ENCODE peak calls at places on chromosomes 1 and 21, in eight cellular contexts. G is NCI-H1436; A is NCI-H1092; U is activated naive CD8-positive, alpha-beta T cell treated with anti-CD3 and anti-CD28 coated beads for 36 hours; I is GM06990; P is foreskin fibroblast; N is stimulated activated naive CD4-positive, alpha-beta T cell; T is pancreas. D is an unnamed sample.
A peak's percentile ranks its signal among the peaks of the same experiment; 100 is the strongest.

GRCh38 chr1:55955237-55955636 is 624.1 kb downstream of the PLPP3 start:
- DNase-seq in U (no peak), P (peak; percentile 43), N (no peak), I (no peak), T (no peak), G (no peak), A (no peak), D (no peak)

GRCh38 chr1:147641291-147641690 is 29.0 kb downstream of the ACP6 start:
- DNase-seq in T (no peak), U (no peak), I (no peak), P (no peak), N (no peak), G (no peak), A (no peak), D (no peak)

GRCh38 chr1:207922554-207922953 is 11.6 kb upstream of the CD34 start:
- DNase-seq in P (no peak), U (no peak), G (no peak), N (no peak), I (no peak), T (no peak), A (no peak), D (no peak)

GRCh38 chr1:4647391-4647790 is 7.0 kb upstream of the AJAP1 start:
- DNase-seq in P (no peak), A (no peak), I (no peak), U (no peak), G (no peak), N (no peak), T (no peak), D (no peak)

GRCh38 chr1:93219443-93219842 is 38.9 kb downstream of the CCDC18 start:
- DNase-seq in U (peak; percentile 20), G (no peak), I (peak; percentile 25), N (no peak), T (no peak), P (no peak), A (no peak), D (no peak)

GRCh38 chr1:188778578-188778977 is 1699.1 kb downstream of the BRINP3 start:
- DNase-seq in I (no peak), U (no peak), A (no peak), N (no peak), P (no peak), G (no peak), T (no peak), D (no peak)

GRCh38 chr1:153728305-153729066 is 636 bp downstream of the INTS3 start:
- DNase-seq in I (no peak), U (peak; percentile 31), G (no peak), T (peak; percentile 36), P (peak; percentile 67), A (peak; percentile 22), N (no peak), D (peak; percentile 47)

GRCh38 chr1:230940848-230941247 is 37.8 kb downstream of the TTC13 start:
- DNase-seq in A (no peak), U (no peak), T (no peak), N (no peak), I (no peak), G (no peak), P (peak; percentile 57), D (no peak)

GRCh38 chr1:64516803-64517568 is 47.1 kb downstream of the CACHD1 start:
- DNase-seq in U (no peak), A (no peak), T (no peak), N (no peak), G (no peak), I (no peak), P (peak; percentile 77), D (no peak)

GRCh38 chr1:202117898-202118371 is 4.8 kb upstream of the GPR37L1 start:
- DNase-seq in G (no peak), N (no peak), T (no peak), A (no peak), I (no peak), U (no peak), P (no peak), D (peak; percentile 48)

GRCh38 chr1:27071049-27071416 is 58.4 kb upstream of the TENT5B start:
- DNase-seq in A (peak; percentile 19), U (no peak), P (peak; percentile 90), G (no peak), I (no peak), N (no peak), T (peak; percentile 18), D (no peak)

GRCh38 chr1:204380293-204380831 is 20.6 kb upstream of the PLEKHA6 start:
- DNase-seq in I (no peak), G (no peak), P (no peak), N (no peak), A (no peak), T (no peak), U (no peak), D (no peak)

GRCh38 chr1:222284466-222284865 is 263.4 kb downstream of the HHIPL2 start:
- DNase-seq in N (no peak), P (no peak), T (no peak), A (no peak), I (no peak), U (no peak), G (no peak), D (no peak)

GRCh38 chr1:32701421-32701911 is 1.1 kb downstream of the SYNC start:
- DNase-seq in U (no peak), T (no peak), N (no peak), G (no peak), A (no peak), I (no peak), P (peak; percentile 51), D (no peak)

GRCh38 chr21:43701936-43702784 is 16.8 kb upstream of the PDXK start:
- DNase-seq in I (no peak), A (no peak), U (no peak), G (no peak), N (no peak), T (no peak), P (no peak), D (no peak)

GRCh38 chr1:180773210-180773865 is 139.4 kb upstream of the KIAA1614 start:
- DNase-seq in I (no peak), A (no peak), G (no peak), P (peak; percentile 66), U (no peak), N (no peak), T (no peak), D (no peak)

GRCh38 chr1:115660151-115660550 is 18.4 kb downstream of the VANGL1 start:
- DNase-seq in I (no peak), N (no peak), T (no peak), U (no peak), A (no peak), G (no peak), P (no peak), D (no peak)

GRCh38 chr1:212531796-212532195 is 76.8 kb upstream of the ATF3 start:
- DNase-seq in G (no peak), P (no peak), T (no peak), A (no peak), I (no peak), U (no peak), N (no peak), D (no peak)

GRCh38 chr1:181506563-181507353 is 23.4 kb downstream of the CACNA1E start:
- DNase-seq in I (no peak), A (no peak), G (no peak), P (no peak), T (no peak), U (no peak), N (no peak), D (no peak)

GRCh38 chr1:209685835-209686234 is 10.6 kb downstream of the G0S2 start:
- DNase-seq in I (no peak), A (no peak), T (no peak), P (no peak), U (no peak), N (no peak), G (no peak), D (no peak)

GRCh38 chr1:203152158-203153034 is 23.2 kb downstream of the MYBPH start:
- DNase-seq in N (no peak), I (no peak), U (no peak), P (peak; percentile 40), A (no peak), G (no peak), T (no peak), D (peak; percentile 56)

GRCh38 chr1:3219005-3219724 is 150.2 kb downstream of the PRDM16 start:
- DNase-seq in G (no peak), N (no peak), P (peak; percentile 35), U (no peak), T (peak; percentile 89), A (peak; percentile 57), I (no peak), D (peak; percentile 92)

GRCh38 chr21:43297411-43297981 is 128.7 kb downstream of the CRYAA start:
- DNase-seq in P (no peak), T (no peak), A (no peak), U (no peak), G (no peak), I (no peak), N (no peak), D (no peak)

GRCh38 chr1:226406401-226406881 is 1.5 kb downstream of the PARP1 start:
- DNase-seq in T (no peak), I (no peak), U (no peak), P (peak; percentile 42), N (no peak), A (no peak), G (no peak), D (no peak)

GRCh38 chr1:31105646-31106045 is 40.1 kb upstream of the PUM1 start:
- DNase-seq in G (no peak), N (no peak), P (peak; percentile 37), U (no peak), A (no peak), T (no peak), I (no peak), D (no peak)

GRCh38 chr1:173433927-173434326 is 43.2 kb upstream of the PRDX6 start:
- DNase-seq in I (no peak), G (no peak), T (no peak), P (no peak), A (no peak), N (no peak), U (no peak), D (no peak)

GRCh38 chr1:223077434-223077833 is 65.6 kb downstream of the TLR5 start:
- DNase-seq in P (no peak), I (no peak), T (no peak), A (no peak), G (no peak), U (no peak), N (no peak), D (no peak)